ENCODE peak calls at places on chromosomes 1 and 21, in five cellular contexts. One of them, this sample, is unnamed.

GRCh38 chr1:211875541-211875940 is 45.0 kb upstream of the LPGAT1 start:
- DNase-seq in Daoy: no peak
- DNase-seq in stromal cell of bone marrow: no peak
- DNase-seq in hepatocyte: no peak
- DNase-seq in NCI-H187 treated with DMSO at 0.1 percent for 48 hours: no peak
- DNase-seq in this sample: no peak

GRCh38 chr1:116881879-116882520 is 27.7 kb upstream of the PTGFRN start:
- DNase-seq in Daoy: peak; percentile 68
- DNase-seq in stromal cell of bone marrow: peak; percentile 45
- DNase-seq in hepatocyte: peak; percentile 61
- DNase-seq in NCI-H187 treated with DMSO at 0.1 percent for 48 hours: no peak
- DNase-seq in this sample: peak; percentile 61

GRCh38 chr1:109161836-109162606 is 48.1 kb downstream of the ELAPOR1 start:
- DNase-seq in Daoy: peak; percentile 65
- DNase-seq in stromal cell of bone marrow: peak; percentile 73
- DNase-seq in hepatocyte: peak; percentile 40
- DNase-seq in NCI-H187 treated with DMSO at 0.1 percent for 48 hours: no peak
- DNase-seq in this sample: peak; percentile 47

GRCh38 chr1:75543705-75544104 is 67.2 kb downstream of the SLC44A5 start:
- DNase-seq in Daoy: no peak
- DNase-seq in stromal cell of bone marrow: no peak
- DNase-seq in hepatocyte: no peak
- DNase-seq in NCI-H187 treated with DMSO at 0.1 percent for 48 hours: no peak
- DNase-seq in this sample: no peak

GRCh38 chr1:198657550-198658064 is 18.8 kb downstream of the PTPRC start:
- DNase-seq in Daoy: peak; percentile 59
- DNase-seq in stromal cell of bone marrow: peak; percentile 93
- DNase-seq in hepatocyte: peak; percentile 59
- DNase-seq in NCI-H187 treated with DMSO at 0.1 percent for 48 hours: no peak
- DNase-seq in this sample: no peak

GRCh38 chr21:36122977-36123376 is 11.9 kb upstream of the CBR3 start:
- DNase-seq in Daoy: no peak
- DNase-seq in stromal cell of bone marrow: no peak
- DNase-seq in hepatocyte: no peak
- DNase-seq in NCI-H187 treated with DMSO at 0.1 percent for 48 hours: no peak
- DNase-seq in this sample: no peak

GRCh38 chr1:201454568-201454967 is 14.4 kb downstream of the PHLDA3 start:
- DNase-seq in Daoy: no peak
- DNase-seq in stromal cell of bone marrow: no peak
- DNase-seq in hepatocyte: no peak
- DNase-seq in NCI-H187 treated with DMSO at 0.1 percent for 48 hours: no peak
- DNase-seq in this sample: no peak

GRCh38 chr1:175984813-175985212 is 222.3 kb downstream of the COP1 start:
- DNase-seq in Daoy: no peak
- DNase-seq in stromal cell of bone marrow: no peak
- DNase-seq in hepatocyte: peak; percentile 59
- DNase-seq in NCI-H187 treated with DMSO at 0.1 percent for 48 hours: no peak
- DNase-seq in this sample: no peak

GRCh38 chr1:54272134-54272533 is 72.2 kb downstream of the MRPL37 start:
- DNase-seq in Daoy: no peak
- DNase-seq in stromal cell of bone marrow: no peak
- DNase-seq in hepatocyte: no peak
- DNase-seq in NCI-H187 treated with DMSO at 0.1 percent for 48 hours: no peak
- DNase-seq in this sample: no peak

GRCh38 chr1:31633117-31633516 is 11.6 kb downstream of the PEF1 start:
- DNase-seq in Daoy: peak; percentile 35
- DNase-seq in stromal cell of bone marrow: no peak
- DNase-seq in hepatocyte: peak; percentile 27
- DNase-seq in NCI-H187 treated with DMSO at 0.1 percent for 48 hours: no peak
- DNase-seq in this sample: no peak

GRCh38 chr1:46533179-46533864 is 18.1 kb downstream of the KNCN start:
- DNase-seq in Daoy: peak; percentile 44
- DNase-seq in stromal cell of bone marrow: no peak
- DNase-seq in hepatocyte: peak; percentile 64
- DNase-seq in NCI-H187 treated with DMSO at 0.1 percent for 48 hours: no peak
- DNase-seq in this sample: no peak

GRCh38 chr1:205933672-205934618 is 9.3 kb downstream of the SLC26A9 start:
- DNase-seq in Daoy: peak; percentile 81
- DNase-seq in stromal cell of bone marrow: peak; percentile 58
- DNase-seq in hepatocyte: peak; percentile 71
- DNase-seq in NCI-H187 treated with DMSO at 0.1 percent for 48 hours: no peak
- DNase-seq in this sample: no peak

GRCh38 chr1:23168079-23168461 is 586 bp downstream of the LUZP1 start:
- DNase-seq in Daoy: peak; percentile 60
- DNase-seq in stromal cell of bone marrow: no peak
- DNase-seq in hepatocyte: peak; percentile 55
- DNase-seq in NCI-H187 treated with DMSO at 0.1 percent for 48 hours: no peak
- DNase-seq in this sample: peak; percentile 52

GRCh38 chr1:175094626-175095025 is 27.0 kb downstream of the TNN start:
- DNase-seq in Daoy: no peak
- DNase-seq in stromal cell of bone marrow: no peak
- DNase-seq in hepatocyte: no peak
- DNase-seq in NCI-H187 treated with DMSO at 0.1 percent for 48 hours: no peak
- DNase-seq in this sample: no peak

GRCh38 chr21:43603641-43604504 is 55.4 kb downstream of the HSF2BP start:
- DNase-seq in Daoy: peak; percentile 63
- DNase-seq in stromal cell of bone marrow: peak; percentile 63
- DNase-seq in hepatocyte: no peak
- DNase-seq in NCI-H187 treated with DMSO at 0.1 percent for 48 hours: no peak
- DNase-seq in this sample: peak; percentile 43

GRCh38 chr1:183227963-183228649 is 42.0 kb downstream of the LAMC2 start:
- DNase-seq in Daoy: peak; percentile 65
- DNase-seq in stromal cell of bone marrow: no peak
- DNase-seq in hepatocyte: peak; percentile 60
- DNase-seq in NCI-H187 treated with DMSO at 0.1 percent for 48 hours: no peak
- DNase-seq in this sample: peak; percentile 77

GRCh38 chr1:51559064-51559500 is 40.0 kb upstream of the EPS15 start:
- DNase-seq in Daoy: no peak
- DNase-seq in stromal cell of bone marrow: no peak
- DNase-seq in hepatocyte: no peak
- DNase-seq in NCI-H187 treated with DMSO at 0.1 percent for 48 hours: no peak
- DNase-seq in this sample: no peak

GRCh38 chr1:232386294-232386693 is 243.6 kb downstream of the SIPA1L2 start:
- DNase-seq in Daoy: no peak
- DNase-seq in stromal cell of bone marrow: no peak
- DNase-seq in hepatocyte: no peak
- DNase-seq in NCI-H187 treated with DMSO at 0.1 percent for 48 hours: no peak
- DNase-seq in this sample: no peak

GRCh38 chr1:239448911-239449310 is 62.5 kb downstream of the CHRM3 start:
- DNase-seq in Daoy: no peak
- DNase-seq in stromal cell of bone marrow: no peak
- DNase-seq in hepatocyte: no peak
- DNase-seq in NCI-H187 treated with DMSO at 0.1 percent for 48 hours: no peak
- DNase-seq in this sample: no peak